ENCODE peak calls at places on chromosomes 11 and 22, in ten cellular contexts. H, Y, G, O, C, I, V, K, T and E are unnamed samples.

GRCh38 chr11:368414-369335 is 624 bp upstream of the B4GALNT4 start:
- DNase-seq in K (peak; percentile 13), Y (no peak), C (no peak), G (no peak), V (no peak), H (no peak), O (no peak), T (peak; percentile 22), I (no peak), E (no peak)

GRCh38 chr22:36383110-36383581 is 4.6 kb downstream of the MYH9 start:
- DNase-seq in K (no peak), C (no peak), G (peak; percentile 52), O (no peak), H (peak; percentile 82), V (no peak), T (peak; percentile 87), I (no peak), Y (no peak), E (no peak)

GRCh38 chr11:64090811-64091516 is 55.2 kb downstream of the FLRT1 start:
- DNase-seq in V (no peak), T (no peak), K (no peak), H (no peak), C (no peak), Y (no peak), G (no peak), I (no peak), O (no peak), E (no peak)

GRCh38 chr11:63889344-63889743 is 27.6 kb downstream of the RCOR2 start:
- DNase-seq in V (no peak), G (peak; percentile 28), K (no peak), Y (no peak), O (no peak), C (no peak), T (no peak), I (no peak), H (peak; percentile 71), E (peak; percentile 79)

GRCh38 chr22:38609371-38609770 is 39.4 kb upstream of the DMC1 start:
- DNase-seq in K (no peak), I (no peak), O (no peak), C (no peak), Y (no peak), H (no peak), G (no peak), V (no peak), T (no peak), E (no peak)

GRCh38 chr22:46107089-46107664 is 43.1 kb upstream of the PPARA start:
- DNase-seq in H (peak; percentile 64), I (no peak), G (peak; percentile 95), O (peak; percentile 76), Y (no peak), C (peak; percentile 71), T (no peak), V (peak; percentile 43), K (no peak), E (no peak)

GRCh38 chr11:57512646-57513445 is 2.7 kb downstream of the SLC43A1 start:
- DNase-seq in I (no peak), C (no peak), H (no peak), G (no peak), T (no peak), K (no peak), V (no peak), Y (no peak), O (no peak), E (no peak)

GRCh38 chr11:71977743-71978418 is 20.8 kb upstream of the IL18BP start:
- DNase-seq in Y (no peak), I (no peak), O (no peak), T (peak; percentile 81), C (peak; percentile 65), K (no peak), G (peak; percentile 69), H (peak; percentile 33), V (peak; percentile 58), E (no peak)

GRCh38 chr11:66322732-66323427 is 6.0 kb upstream of the CD248 start:
- DNase-seq in I (no peak), V (no peak), Y (no peak), T (no peak), C (no peak), K (peak; percentile 75), H (no peak), O (peak; percentile 81), G (no peak), E (no peak)

GRCh38 chr11:75317446-75318122 is 33.9 kb downstream of the ARRB1 start:
- DNase-seq in K (no peak), V (no peak), H (no peak), I (no peak), Y (no peak), O (no peak), T (no peak), C (no peak), G (peak; percentile 47), E (no peak)

GRCh38 chr11:76700177-76701100 is 29.9 kb upstream of the LRRC32 start:
- DNase-seq in V (peak; percentile 75), Y (no peak), C (peak; percentile 71), I (no peak), G (peak; percentile 15), O (peak; percentile 70), T (peak; percentile 61), H (peak; percentile 12), K (no peak), E (no peak)

GRCh38 chr11:3119141-3119821 is 45.8 kb downstream of the OSBPL5 start:
- DNase-seq in C (no peak), K (peak; percentile 13), O (no peak), I (no peak), Y (no peak), H (no peak), V (no peak), G (no peak), T (no peak), E (peak; percentile 36)

GRCh38 chr22:28034760-28035401 is 115.8 kb upstream of the PITPNB start:
- DNase-seq in T (peak; percentile 38), V (peak; percentile 99), I (peak; percentile 92), H (no peak), Y (no peak), K (peak; percentile 84), C (peak; percentile 81), G (peak; percentile 78), O (peak; percentile 89), E (no peak)

GRCh38 chr22:30288414-30289125 is 735 bp downstream of the CASTOR1 start:
- DNase-seq in T (no peak), V (no peak), I (no peak), K (no peak), Y (no peak), O (no peak), G (no peak), H (no peak), C (no peak), E (no peak)
- H3K4me1 ChIP-seq in T (peaks cover 25% of the 10 kb centered on the region), V (peaks cover 16% of the 10 kb centered on the region), I (peaks cover 52% of the 10 kb centered on the region), K (peaks cover 54% of the 10 kb centered on the region), Y (peaks cover 42% of the 10 kb centered on the region), O (peaks cover 22% of the 10 kb centered on the region), G (peaks cover 38% of the 10 kb centered on the region), H (peaks cover 35% of the 10 kb centered on the region), C (peaks cover 30% of the 10 kb centered on the region), E (peaks cover 20% of the 10 kb centered on the region)

DNA sequence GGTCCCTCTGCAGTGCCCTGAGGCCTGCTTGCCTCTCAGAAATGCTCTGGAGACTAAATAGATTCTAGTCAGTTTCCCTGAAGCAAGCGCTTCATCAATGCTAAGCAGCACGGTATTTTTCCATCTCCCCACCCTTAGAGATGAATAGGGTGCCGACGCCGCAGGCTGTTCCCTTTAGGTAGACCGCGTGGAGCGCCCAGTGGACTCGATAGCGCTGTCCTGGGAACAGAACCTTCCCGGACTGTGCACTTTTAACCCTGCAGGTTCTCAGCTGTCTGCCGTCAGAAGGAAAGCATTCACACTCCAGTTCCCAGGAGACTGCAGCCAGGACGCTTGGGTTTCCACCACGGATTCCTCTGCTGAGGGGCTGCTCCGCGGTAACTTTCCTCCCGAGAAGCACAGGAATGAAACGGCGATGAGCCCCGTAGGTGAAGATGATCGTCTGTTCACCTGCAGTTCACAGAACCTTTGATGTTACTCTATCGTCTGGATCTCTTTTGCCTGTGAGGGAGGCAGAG is 9.1 kb upstream of the KCNJ1 start:
- DNase-seq in G (no peak), H (no peak), T (no peak), Y (no peak), I (no peak), C (no peak), O (no peak), K (no peak), V (no peak), E (no peak)
- H3K36me3 ChIP-seq in G (no peaks in the 10 kb centered on the region), H (no peaks in the 10 kb centered on the region), T (no peaks in the 10 kb centered on the region), Y (no peaks in the 10 kb centered on the region), I (no peaks in the 10 kb centered on the region), C (no peaks in the 10 kb centered on the region), O (no peaks in the 10 kb centered on the region), K (no peaks in the 10 kb centered on the region), V (no peaks in the 10 kb centered on the region), E (no peaks in the 10 kb centered on the region)

DNA sequence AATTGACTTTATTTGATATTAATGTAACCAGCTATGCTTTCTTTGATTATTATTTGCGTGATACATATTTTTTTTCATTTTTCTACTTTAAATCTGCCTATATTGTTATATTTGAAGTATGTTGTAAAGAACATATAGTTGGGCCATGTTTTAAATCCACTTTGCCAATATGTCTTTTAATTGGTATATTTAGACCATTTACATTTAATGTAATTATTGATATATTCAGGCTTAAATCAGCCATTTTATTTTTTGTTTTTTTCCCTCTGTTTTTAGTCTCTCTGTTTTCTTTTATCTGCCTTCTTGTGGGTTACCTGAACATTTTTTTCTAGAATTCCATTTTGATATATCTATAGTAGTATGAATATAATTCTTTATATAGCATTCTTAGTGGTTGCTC is 55.9 kb downstream of the ADAMTS15 start:
- DNase-seq in K (no peak), H (no peak), V (no peak), C (no peak), I (no peak), G (no peak), T (no peak), O (no peak), Y (no peak), E (no peak)
- H3K9me3 ChIP-seq in K (peaks cover 18% of the 10 kb centered on the region), H (peaks cover 11% of the 10 kb centered on the region), V (no peaks in the 10 kb centered on the region), C (no peaks in the 10 kb centered on the region), I (no peaks in the 10 kb centered on the region), G (no peaks in the 10 kb centered on the region), T (no peaks in the 10 kb centered on the region), O (peaks cover 5% of the 10 kb centered on the region), Y (no peaks in the 10 kb centered on the region), E (peaks cover 10% of the 10 kb centered on the region)

GRCh38 chr22:40190501-40190900 is 12.8 kb downstream of the TNRC6B start:
- DNase-seq in T (no peak), V (peak; percentile 42), I (no peak), O (no peak), Y (no peak), C (no peak), G (peak; percentile 67), K (peak; percentile 45), H (no peak), E (no peak)

GRCh38 chr22:40193429-40194421 is 16.0 kb downstream of the TNRC6B start:
- DNase-seq in Y (no peak), T (peak; percentile 31), V (no peak), K (no peak), H (no peak), G (no peak), C (no peak), I (no peak), O (no peak), E (no peak)

GRCh38 chr22:40196628-40197027 is 18.9 kb downstream of the TNRC6B start:
- DNase-seq in G (no peak), K (no peak), C (peak; percentile 50), V (peak; percentile 62), Y (no peak), T (peak; percentile 84), O (no peak), I (no peak), H (peak; percentile 92), E (no peak)

GRCh38 chr22:40199223-40199622 is 21.5 kb downstream of the TNRC6B start:
- DNase-seq in V (no peak), T (no peak), C (no peak), I (no peak), O (no peak), H (no peak), K (no peak), Y (no peak), G (peak; percentile 43), E (no peak)

GRCh38 chr22:40194656-40195055 is 16.9 kb downstream of the TNRC6B start:
- DNase-seq in H (no peak), V (no peak), I (no peak), C (no peak), O (no peak), K (no peak), G (no peak), Y (no peak), T (no peak), E (no peak)
- H3K4me1 ChIP-seq in H (peaks cover 35% of the 10 kb centered on the region), V (peaks cover 25% of the 10 kb centered on the region), I (peaks cover 100% of the 10 kb centered on the region), C (peaks cover 26% of the 10 kb centered on the region), O (peaks cover 79% of the 10 kb centered on the region), K (peaks cover 92% of the 10 kb centered on the region), G (peaks cover 67% of the 10 kb centered on the region), Y (peaks cover 74% of the 10 kb centered on the region), T (peaks cover 26% of the 10 kb centered on the region), E (peaks cover 9% of the 10 kb centered on the region)